ENCODE peak calls at places on chromosomes 6 and 20, in eight cellular contexts. One of them, this sample, is unnamed.

GRCh38 chr6:148736779-148737412 is 9.9 kb upstream of the UST start:
- DNase-seq in right cardiac atrium: no peak
- DNase-seq in astrocyte of the spinal cord: no peak
- DNase-seq in MG63: peak; percentile 42
- DNase-seq in HL-60: no peak
- DNase-seq in heart left ventricle: no peak
- DNase-seq in lower lobe of right lung: no peak
- DNase-seq in upper lobe of right lung: no peak
- DNase-seq in this sample: no peak

GRCh38 chr6:36326351-36326995 is 10.2 kb downstream of the BNIP5 start:
- DNase-seq in MG63: no peak
- DNase-seq in upper lobe of right lung: no peak
- DNase-seq in heart left ventricle: peak; percentile 40
- DNase-seq in astrocyte of the spinal cord: no peak
- DNase-seq in HL-60: no peak
- DNase-seq in right cardiac atrium: no peak
- DNase-seq in lower lobe of right lung: no peak
- DNase-seq in this sample: no peak

GRCh38 chr20:48298851-48299484 is 513.7 kb upstream of the SULF2 start:
- DNase-seq in astrocyte of the spinal cord: peak; percentile 96
- DNase-seq in lower lobe of right lung: no peak
- DNase-seq in MG63: peak; percentile 84
- DNase-seq in right cardiac atrium: no peak
- DNase-seq in HL-60: no peak
- DNase-seq in heart left ventricle: peak; percentile 46
- DNase-seq in upper lobe of right lung: no peak
- DNase-seq in this sample: peak; percentile 66

GRCh38 chr6:13811627-13812358 is 2.6 kb downstream of the MCUR1 start:
- DNase-seq in right cardiac atrium: no peak
- DNase-seq in lower lobe of right lung: no peak
- DNase-seq in astrocyte of the spinal cord: no peak
- DNase-seq in upper lobe of right lung: no peak
- DNase-seq in heart left ventricle: peak; percentile 18
- DNase-seq in MG63: no peak
- DNase-seq in HL-60: no peak
- DNase-seq in this sample: no peak

GRCh38 chr20:58907481-58908137 is 55.1 kb downstream of the GNAS start:
- DNase-seq in MG63: peak; percentile 85
- DNase-seq in lower lobe of right lung: peak; percentile 88
- DNase-seq in HL-60: peak; percentile 86
- DNase-seq in upper lobe of right lung: peak; percentile 87
- DNase-seq in heart left ventricle: peak; percentile 94
- DNase-seq in astrocyte of the spinal cord: peak; percentile 98
- DNase-seq in right cardiac atrium: peak; percentile 90
- DNase-seq in this sample: peak; percentile 99

GRCh38 chr6:158718431-158719126 is 68.7 kb downstream of the SYTL3 start:
- DNase-seq in MG63: no peak
- DNase-seq in upper lobe of right lung: no peak
- DNase-seq in lower lobe of right lung: no peak
- DNase-seq in astrocyte of the spinal cord: peak; percentile 28
- DNase-seq in HL-60: no peak
- DNase-seq in right cardiac atrium: no peak
- DNase-seq in heart left ventricle: no peak
- DNase-seq in this sample: no peak

GRCh38 chr20:63700199-63701050 is 4.0 kb downstream of the TNFRSF6B start:
- DNase-seq in HL-60: no peak
- DNase-seq in lower lobe of right lung: no peak
- DNase-seq in astrocyte of the spinal cord: no peak
- DNase-seq in right cardiac atrium: peak; percentile 55
- DNase-seq in heart left ventricle: no peak
- DNase-seq in MG63: no peak
- DNase-seq in upper lobe of right lung: peak; percentile 58
- DNase-seq in this sample: no peak

GRCh38 chr6:95185874-95186273 is 391.5 kb upstream of the MANEA start:
- DNase-seq in upper lobe of right lung: no peak
- DNase-seq in right cardiac atrium: no peak
- DNase-seq in MG63: no peak
- DNase-seq in heart left ventricle: no peak
- DNase-seq in HL-60: no peak
- DNase-seq in astrocyte of the spinal cord: no peak
- DNase-seq in lower lobe of right lung: no peak
- DNase-seq in this sample: no peak

GRCh38 chr20:10676518-10676917 is 2.7 kb upstream of the JAG1 start:
- DNase-seq in astrocyte of the spinal cord: no peak
- DNase-seq in HL-60: no peak
- DNase-seq in heart left ventricle: no peak
- DNase-seq in MG63: no peak
- DNase-seq in upper lobe of right lung: no peak
- DNase-seq in lower lobe of right lung: no peak
- DNase-seq in right cardiac atrium: no peak
- DNase-seq in this sample: no peak

GRCh38 chr6:30683137-30683979 is 3.1 kb downstream of the PPP1R18 start:
- DNase-seq in upper lobe of right lung: no peak
- DNase-seq in right cardiac atrium: no peak
- DNase-seq in lower lobe of right lung: no peak
- DNase-seq in MG63: no peak
- DNase-seq in astrocyte of the spinal cord: no peak
- DNase-seq in HL-60: no peak
- DNase-seq in heart left ventricle: peak; percentile 35
- DNase-seq in this sample: no peak

GRCh38 chr6:5736016-5736738 is 270.5 kb downstream of the NRN1 start:
- DNase-seq in right cardiac atrium: no peak
- DNase-seq in MG63: no peak
- DNase-seq in astrocyte of the spinal cord: no peak
- DNase-seq in upper lobe of right lung: no peak
- DNase-seq in HL-60: no peak
- DNase-seq in heart left ventricle: no peak
- DNase-seq in lower lobe of right lung: no peak
- DNase-seq in this sample: no peak

GRCh38 chr6:56699066-56699654 is 56.5 kb upstream of the DST start:
- DNase-seq in right cardiac atrium: no peak
- DNase-seq in astrocyte of the spinal cord: peak; percentile 68
- DNase-seq in heart left ventricle: no peak
- DNase-seq in HL-60: no peak
- DNase-seq in MG63: no peak
- DNase-seq in lower lobe of right lung: no peak
- DNase-seq in upper lobe of right lung: no peak
- DNase-seq in this sample: no peak

GRCh38 chr6:152635949-152636674 is 1.1 kb downstream of the SYNE1 start:
- DNase-seq in HL-60: no peak
- DNase-seq in right cardiac atrium: peak; percentile 67
- DNase-seq in heart left ventricle: peak; percentile 64
- DNase-seq in lower lobe of right lung: peak; percentile 57
- DNase-seq in astrocyte of the spinal cord: peak; percentile 24
- DNase-seq in upper lobe of right lung: peak; percentile 66
- DNase-seq in MG63: no peak
- DNase-seq in this sample: no peak

DNA sequence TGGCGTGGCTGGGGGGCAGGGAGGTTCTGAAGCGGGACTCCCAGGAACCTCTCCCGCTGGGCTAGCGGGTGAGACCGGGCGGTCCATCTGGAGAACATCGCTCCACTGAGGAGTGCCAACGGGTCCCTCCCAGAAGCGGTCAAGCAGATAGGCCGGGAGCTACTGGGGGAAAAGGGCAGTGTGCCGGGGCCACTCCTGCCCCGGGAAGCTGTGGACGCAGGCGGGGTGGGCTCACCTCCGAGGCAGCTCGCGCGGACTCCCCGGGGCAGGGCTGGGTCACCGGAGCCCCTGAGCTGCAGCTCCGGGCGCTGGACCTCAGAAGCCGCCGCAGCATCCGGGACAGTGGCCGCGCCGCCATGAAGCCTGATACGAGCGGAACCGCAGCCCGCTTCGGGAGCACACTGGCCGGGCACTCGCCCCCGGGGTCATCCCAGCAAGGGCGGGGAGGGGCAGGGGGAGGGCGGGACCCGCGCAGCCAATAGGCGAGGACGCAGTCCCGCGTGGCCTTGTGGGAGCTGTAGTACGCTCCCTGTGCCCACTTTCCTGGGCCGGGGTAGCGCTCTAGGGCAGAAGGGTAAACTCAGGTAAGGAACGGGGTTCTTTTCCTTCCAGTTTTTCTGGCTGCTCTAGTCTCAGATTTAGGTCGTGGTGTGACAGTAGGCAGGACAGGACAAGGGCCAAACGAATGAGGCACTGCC is at the start of gene MOCS1:
- DNase-seq in upper lobe of right lung: peak; percentile 91
- DNase-seq in heart left ventricle: peak; percentile 88
- DNase-seq in lower lobe of right lung: peak; percentile 87
- DNase-seq in HL-60: no peak
- DNase-seq in right cardiac atrium: peak; percentile 96
- DNase-seq in astrocyte of the spinal cord: peak; percentile 50
- DNase-seq in MG63: peak; percentile 74
- DNase-seq in this sample: no peak
- H3K4me3 ChIP-seq in upper lobe of right lung: peak within 1 kb of the TSS; percentile 79
- H3K4me3 ChIP-seq in heart left ventricle: peak within 1 kb of the TSS; percentile 91
- H3K4me3 ChIP-seq in lower lobe of right lung: peak within 1 kb of the TSS; percentile 85
- H3K4me3 ChIP-seq in HL-60: no peak within 1 kb of the TSS
- H3K4me3 ChIP-seq in right cardiac atrium: peak within 1 kb of the TSS; percentile 71
- H3K4me3 ChIP-seq in astrocyte of the spinal cord: peak within 1 kb of the TSS; percentile 67
- H3K4me3 ChIP-seq in MG63: peak within 1 kb of the TSS; percentile 59
- H3K4me3 ChIP-seq in this sample: peak within 1 kb of the TSS; percentile 77

GRCh38 chr6:112690497-112691202 is 343.5 kb downstream of the RFPL4B start:
- DNase-seq in lower lobe of right lung: no peak
- DNase-seq in astrocyte of the spinal cord: no peak
- DNase-seq in HL-60: no peak
- DNase-seq in right cardiac atrium: no peak
- DNase-seq in MG63: no peak
- DNase-seq in heart left ventricle: no peak
- DNase-seq in upper lobe of right lung: no peak
- DNase-seq in this sample: no peak
- H3K4me3 ChIP-seq in lower lobe of right lung: no peak overlapping the region
- H3K4me3 ChIP-seq in astrocyte of the spinal cord: no peak overlapping the region
- H3K4me3 ChIP-seq in HL-60: no peak overlapping the region
- H3K4me3 ChIP-seq in right cardiac atrium: no peak overlapping the region
- H3K4me3 ChIP-seq in MG63: no peak overlapping the region
- H3K4me3 ChIP-seq in heart left ventricle: no peak overlapping the region
- H3K4me3 ChIP-seq in upper lobe of right lung: no peak overlapping the region
- H3K4me3 ChIP-seq in this sample: no peak overlapping the region

GRCh38 chr6:89505847-89506246 is 72.9 kb downstream of the ANKRD6 start:
- DNase-seq in upper lobe of right lung: no peak
- DNase-seq in MG63: no peak
- DNase-seq in heart left ventricle: no peak
- DNase-seq in lower lobe of right lung: no peak
- DNase-seq in HL-60: no peak
- DNase-seq in astrocyte of the spinal cord: no peak
- DNase-seq in right cardiac atrium: no peak
- DNase-seq in this sample: no peak

GRCh38 chr6:89503641-89504040 is 70.7 kb downstream of the ANKRD6 start:
- DNase-seq in upper lobe of right lung: peak; percentile 70
- DNase-seq in right cardiac atrium: no peak
- DNase-seq in HL-60: no peak
- DNase-seq in lower lobe of right lung: peak; percentile 70
- DNase-seq in astrocyte of the spinal cord: no peak
- DNase-seq in heart left ventricle: no peak
- DNase-seq in MG63: no peak
- DNase-seq in this sample: no peak

GRCh38 chr6:89495961-89496535 is 63.1 kb downstream of the ANKRD6 start:
- DNase-seq in MG63: no peak
- DNase-seq in right cardiac atrium: no peak
- DNase-seq in lower lobe of right lung: no peak
- DNase-seq in upper lobe of right lung: no peak
- DNase-seq in astrocyte of the spinal cord: no peak
- DNase-seq in HL-60: no peak
- DNase-seq in heart left ventricle: no peak
- DNase-seq in this sample: no peak

GRCh38 chr6:89501239-89501638 is 68.3 kb downstream of the ANKRD6 start:
- DNase-seq in upper lobe of right lung: no peak
- DNase-seq in heart left ventricle: no peak
- DNase-seq in HL-60: no peak
- DNase-seq in MG63: no peak
- DNase-seq in lower lobe of right lung: no peak
- DNase-seq in right cardiac atrium: no peak
- DNase-seq in astrocyte of the spinal cord: no peak
- DNase-seq in this sample: no peak

DNA sequence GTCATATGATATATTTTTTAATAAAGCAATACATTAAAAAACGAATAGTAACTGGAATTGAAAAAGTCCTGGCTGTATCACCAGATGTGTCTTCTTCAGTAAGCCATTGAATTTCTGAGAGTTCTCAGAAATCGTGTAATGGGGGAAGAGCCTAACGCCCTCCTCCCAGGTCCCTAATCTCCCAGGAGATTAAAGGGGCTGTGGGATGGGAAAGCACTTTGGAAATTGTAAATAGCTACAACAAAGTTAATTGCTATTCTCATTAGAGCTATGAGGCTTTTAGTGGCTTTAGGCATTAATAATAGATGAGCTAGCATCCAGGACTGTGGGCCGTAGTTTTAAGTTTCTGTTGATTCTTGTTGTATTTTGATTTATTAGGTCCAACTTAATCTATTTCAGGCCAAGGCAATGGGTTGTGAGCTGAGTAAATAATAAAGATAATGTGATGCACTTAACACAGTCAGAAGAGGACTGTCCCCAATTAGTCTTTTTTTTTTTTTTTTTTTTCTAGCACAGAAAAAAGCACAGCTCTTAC is 67.6 kb downstream of the ANKRD6 start:
- DNase-seq in astrocyte of the spinal cord: no peak
- DNase-seq in HL-60: no peak
- DNase-seq in heart left ventricle: no peak
- DNase-seq in upper lobe of right lung: no peak
- DNase-seq in MG63: no peak
- DNase-seq in lower lobe of right lung: no peak
- DNase-seq in right cardiac atrium: no peak
- DNase-seq in this sample: no peak
- H3K4me3 ChIP-seq in astrocyte of the spinal cord: no peak overlapping the region
- H3K4me3 ChIP-seq in HL-60: no peak overlapping the region
- H3K4me3 ChIP-seq in heart left ventricle: no peak overlapping the region
- H3K4me3 ChIP-seq in upper lobe of right lung: no peak overlapping the region
- H3K4me3 ChIP-seq in MG63: no peak overlapping the region
- H3K4me3 ChIP-seq in lower lobe of right lung: no peak overlapping the region
- H3K4me3 ChIP-seq in right cardiac atrium: no peak overlapping the region
- H3K4me3 ChIP-seq in this sample: no peak overlapping the region

DNA sequence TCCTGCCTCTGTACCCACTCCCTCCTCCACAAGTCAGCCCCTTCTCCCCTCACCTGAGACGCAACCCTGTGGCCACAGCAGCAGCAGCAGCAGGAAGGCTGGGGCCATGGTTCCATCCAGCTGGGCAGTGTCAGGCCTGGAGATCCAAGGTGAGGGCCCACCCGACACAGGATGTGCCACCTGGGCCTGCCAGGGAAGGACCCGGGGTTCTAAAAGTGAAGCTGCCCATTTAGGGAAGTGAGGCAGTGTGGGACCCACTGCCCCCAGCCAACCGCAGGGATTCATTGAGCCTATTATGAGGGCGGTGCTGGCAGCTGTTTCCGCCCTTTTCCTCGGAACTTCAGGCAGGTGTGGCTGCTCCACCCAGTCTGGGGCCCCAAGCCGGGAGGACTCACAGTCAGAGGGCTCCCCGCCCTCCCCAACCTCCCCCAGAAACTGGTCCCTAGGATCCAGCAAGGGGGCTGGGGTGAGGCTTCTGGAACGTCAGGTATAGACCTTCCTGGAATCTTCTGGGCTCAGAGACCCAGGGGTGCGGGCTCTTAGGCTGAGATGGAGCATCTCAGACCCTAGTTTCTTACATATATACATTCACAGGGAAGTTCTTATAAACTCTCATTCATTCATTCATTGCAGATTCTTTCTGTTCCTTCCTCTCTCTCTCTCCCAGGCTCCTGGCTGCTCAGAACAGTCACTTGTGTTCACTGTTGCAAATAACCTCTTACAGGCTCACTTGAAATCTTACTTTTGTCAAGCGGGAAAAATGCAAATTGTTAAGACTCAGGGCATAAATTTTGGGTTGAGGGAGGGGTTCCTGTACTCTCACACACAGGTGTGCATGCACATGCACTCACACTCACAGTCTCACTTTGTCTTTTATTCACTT is at the start of gene TREML2:
- DNase-seq in lower lobe of right lung: peak; percentile 55
- DNase-seq in heart left ventricle: no peak
- DNase-seq in upper lobe of right lung: no peak
- DNase-seq in astrocyte of the spinal cord: no peak
- DNase-seq in right cardiac atrium: no peak
- DNase-seq in MG63: no peak
- DNase-seq in HL-60: peak; percentile 78
- DNase-seq in this sample: no peak
- H3K4me3 ChIP-seq in lower lobe of right lung: no peak within 1 kb of the TSS
- H3K4me3 ChIP-seq in heart left ventricle: no peak within 1 kb of the TSS
- H3K4me3 ChIP-seq in upper lobe of right lung: no peak within 1 kb of the TSS
- H3K4me3 ChIP-seq in astrocyte of the spinal cord: no peak within 1 kb of the TSS
- H3K4me3 ChIP-seq in right cardiac atrium: no peak within 1 kb of the TSS
- H3K4me3 ChIP-seq in MG63: no peak within 1 kb of the TSS
- H3K4me3 ChIP-seq in HL-60: peak within 1 kb of the TSS; percentile 18
- H3K4me3 ChIP-seq in this sample: no peak within 1 kb of the TSS